ENCODE peak calls at places on chromosomes 2 and 18, in four cellular contexts. B is neural progenitor cell, P is HCT116, Y is OCI-LY7. S is an unnamed sample.

GRCh38 chr2:173149491-173149890 is 73.8 kb downstream of the MAP3K20 start:
- DNase-seq in B (no peak), P (no peak), Y (no peak), S (no peak)

GRCh38 chr2:203551653-203552250 is 16.7 kb upstream of the RAPH1 start:
- DNase-seq in B (no peak), P (no peak), Y (no peak), S (peak; percentile 29)

GRCh38 chr2:84888401-84889276 is 7.8 kb upstream of the TRABD2A start:
- DNase-seq in B (no peak), P (no peak), Y (peak; percentile 83), S (no peak)

GRCh38 chr2:225994748-225995405 is 595.4 kb downstream of the NYAP2 start:
- DNase-seq in B (no peak), P (no peak), Y (no peak), S (peak; percentile 15)

GRCh38 chr2:130332271-130333073 is 10.2 kb upstream of the IMP4 start:
- DNase-seq in B (peak; percentile 89), P (peak; percentile 53), Y (peak; percentile 78), S (peak; percentile 84)

GRCh38 chr2:27737676-27738348 is 33.7 kb upstream of the MRPL33 start:
- DNase-seq in B (no peak), P (no peak), Y (no peak), S (no peak)

GRCh38 chr2:157830696-157831570 is 45.2 kb downstream of the ACVR1 start:
- DNase-seq in B (no peak), P (peak; percentile 67), Y (no peak), S (peak; percentile 87)

GRCh38 chr2:107062173-107062572 is 176.2 kb upstream of the ST6GAL2 start:
- DNase-seq in B (peak; percentile 38), P (no peak), Y (no peak), S (peak; percentile 7)

GRCh38 chr2:5723791-5724735 is 31.9 kb downstream of the SOX11 start:
- DNase-seq in B (no peak), P (no peak), Y (no peak), S (no peak)

GRCh38 chr2:181203916-181204315 is 223.5 kb downstream of the UBE2E3 start:
- DNase-seq in B (no peak), P (no peak), Y (no peak), S (peak; percentile 41)

GRCh38 chr2:9002637-9003365 is 683 bp downstream of the MBOAT2 start:
- DNase-seq in B (peak; percentile 56), P (no peak), Y (no peak), S (peak; percentile 31)

GRCh38 chr2:28539095-28539494 is 43.2 kb downstream of the PLB1 start:
- DNase-seq in B (no peak), P (no peak), Y (peak; percentile 40), S (no peak)

GRCh38 chr2:137968477-137969417 is 4.5 kb downstream of the HNMT start:
- DNase-seq in B (no peak), P (no peak), Y (no peak), S (no peak)

GRCh38 chr2:1731512-1731962 is 12.8 kb downstream of the PXDN start:
- DNase-seq in B (peak; percentile 38), P (no peak), Y (no peak), S (peak; percentile 78)

GRCh38 chr2:170324640-170325046 is 146.7 kb downstream of the MYO3B start:
- DNase-seq in B (peak; percentile 89), P (peak; percentile 42), Y (peak; percentile 73), S (peak; percentile 66)

GRCh38 chr2:113755690-113756063 is 765 bp downstream of the SLC35F5 start:
- DNase-seq in B (peak; percentile 11), P (no peak), Y (peak; percentile 28), S (peak; percentile 15)

GRCh38 chr2:183543731-183544130 is 419.5 kb downstream of the NUP35 start:
- DNase-seq in B (peak; percentile 60), P (no peak), Y (peak; percentile 14), S (peak; percentile 41)

GRCh38 chr2:159617651-159618050 is 1.3 kb upstream of the BAZ2B start:
- DNase-seq in B (peak; percentile 68), P (no peak), Y (no peak), S (peak; percentile 17)

GRCh38 chr2:10457846-10458563 is 9.9 kb upstream of the ODC1 start:
- DNase-seq in B (no peak), P (no peak), Y (no peak), S (peak; percentile 83)

GRCh38 chr2:203705184-203705583 is 1.3 kb upstream of the CD28 start:
- DNase-seq in B (no peak), P (no peak), Y (peak; percentile 40), S (no peak)

GRCh38 chr2:7508220-7508943 is 591.2 kb downstream of the RNF144A start:
- DNase-seq in B (no peak), P (no peak), Y (no peak), S (peak; percentile 39)

GRCh38 chr18:30359521-30359920 is 683.0 kb downstream of the DSC3 start:
- DNase-seq in B (no peak), P (no peak), Y (no peak), S (peak; percentile 32)

GRCh38 chr2:8458461-8459459 is 223.1 kb upstream of the ID2 start:
- DNase-seq in B (no peak), P (no peak), Y (no peak), S (peak; percentile 25)

GRCh38 chr2:201276511-201276910 is 16.2 kb downstream of the CASP8 start:
- DNase-seq in B (no peak), P (no peak), Y (no peak), S (no peak)

DNA sequence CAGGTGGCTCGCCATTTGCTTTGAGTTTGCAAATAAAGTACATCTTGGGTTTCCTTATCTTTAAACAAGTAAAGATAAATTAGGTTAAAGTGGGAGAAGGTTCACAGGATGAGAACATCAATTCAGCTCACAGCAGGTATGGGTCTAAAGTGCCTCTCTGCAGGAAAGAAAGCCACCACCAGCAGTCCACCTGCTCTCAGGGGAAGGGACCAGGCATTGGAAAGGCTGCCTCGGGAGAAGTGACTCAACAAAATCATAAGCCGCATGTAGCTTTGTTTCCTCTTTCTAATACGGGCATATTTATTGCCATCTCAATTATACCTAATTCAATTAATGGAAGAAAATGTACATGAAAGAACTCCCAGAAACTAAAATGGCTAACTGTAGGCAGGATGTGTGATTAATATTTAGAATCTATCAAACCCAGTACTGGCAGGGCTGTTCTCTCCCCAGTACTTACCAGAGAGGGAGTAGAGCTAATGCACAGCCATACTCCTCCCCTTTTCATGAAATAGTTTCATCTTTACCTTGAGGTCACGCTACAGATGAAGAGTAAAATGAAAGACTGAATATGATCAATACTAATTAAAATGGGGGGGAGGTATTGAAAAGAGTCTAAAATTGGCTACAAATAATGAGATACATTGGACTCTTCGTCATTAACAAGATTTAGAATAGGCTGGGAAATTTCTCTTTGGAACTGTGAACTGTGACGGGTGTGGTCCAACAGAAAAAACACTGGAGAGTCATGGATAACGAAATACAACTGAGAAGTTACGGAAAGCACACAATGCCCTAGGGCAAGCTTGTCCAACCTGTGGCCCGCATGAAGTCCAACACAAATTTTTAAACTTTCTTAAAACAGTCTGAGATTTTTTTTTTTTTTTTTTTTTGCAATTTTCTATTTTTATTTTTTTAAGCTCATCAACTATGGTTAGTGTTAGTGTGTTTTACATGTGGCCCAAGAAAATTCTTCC is 28.1 kb downstream of the CDC42EP3 start:
- DNase-seq in B (no peak), P (no peak), Y (no peak), S (no peak)
- H2AFZ ChIP-seq in B (no peak overlapping the region), P (no peak overlapping the region), Y (no peak overlapping the region), S (no peak overlapping the region)

GRCh38 chr2:3111267-3111666 is 266.4 kb downstream of the EIPR1 start:
- DNase-seq in B (no peak), P (no peak), Y (no peak), S (no peak)
- TF ChIP-seq EZH2phosphoT487 in B (no peak), P (no peak), Y (no peak), S (no peak)

DNA sequence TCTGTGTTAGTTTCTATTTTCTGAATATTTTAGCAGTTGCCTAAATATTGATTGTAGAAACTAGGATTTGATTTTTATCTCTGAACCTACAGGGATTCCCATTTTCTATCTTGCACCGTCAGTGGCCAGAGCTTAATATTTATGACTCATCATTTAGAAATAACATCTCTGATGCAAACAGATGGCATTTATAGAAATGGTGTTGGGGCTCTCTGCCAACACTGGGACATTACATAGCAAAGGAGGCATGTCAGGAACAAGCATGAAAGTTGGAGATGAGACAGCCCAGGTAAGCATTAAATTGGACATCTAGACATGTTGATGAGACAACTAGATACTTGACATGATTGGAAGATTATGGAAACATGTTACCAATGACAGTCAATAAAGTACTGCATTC is 165.3 kb upstream of the SYT4 start:
- DNase-seq in B (no peak), P (no peak), Y (no peak), S (no peak)
- H2AFZ ChIP-seq in B (no peak overlapping the region), P (no peak overlapping the region), Y (no peak overlapping the region), S (no peak overlapping the region)

GRCh38 chr2:105521176-105521575 is 122.3 kb upstream of the FHL2 start:
- DNase-seq in B (peak; percentile 25), P (no peak), Y (no peak), S (peak; percentile 67)
- TF ChIP-seq EZH2phosphoT487 in B (no peak), P (no peak), Y (no peak), S (no peak)

DNA sequence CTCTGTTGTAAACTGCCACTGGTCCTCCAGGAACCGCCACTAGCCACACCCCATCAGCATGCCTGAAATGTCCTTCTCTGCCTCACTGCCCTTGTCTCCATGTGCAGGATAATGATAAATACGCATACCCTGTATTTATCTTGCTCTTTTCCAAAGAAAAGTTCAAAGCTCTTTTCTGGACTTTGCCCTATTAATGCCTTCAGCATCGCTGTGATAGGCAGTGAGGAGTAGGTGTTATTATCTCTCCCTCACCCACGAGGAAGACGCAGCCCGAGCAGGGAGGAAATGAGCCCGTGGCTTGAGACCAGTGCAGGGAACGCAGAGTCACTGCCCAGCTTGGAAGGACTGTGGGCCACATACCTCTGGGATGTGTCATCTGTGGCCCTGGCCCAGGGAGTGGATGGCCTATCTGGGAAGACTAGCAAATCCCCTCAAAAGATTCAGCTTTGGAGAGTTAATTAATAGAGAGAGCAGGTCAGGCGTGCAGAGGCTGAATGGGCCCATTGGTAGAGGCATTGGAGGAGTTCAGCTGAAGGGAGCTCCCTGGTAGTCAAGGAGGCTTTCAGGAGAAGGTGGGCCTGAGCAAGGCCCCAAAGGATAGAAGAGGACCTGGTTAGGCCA is 39.5 kb upstream of the MCFD2 start:
- DNase-seq in B (peak; percentile 61), P (no peak), Y (no peak), S (peak; percentile 92)
- H2AFZ ChIP-seq in B (no peak overlapping the region), P (no peak overlapping the region), Y (no peak overlapping the region), S (peak overlapping the region; percentile 77)

GRCh38 chr2:161956751-161957150 is 117.3 kb downstream of the DPP4 start:
- DNase-seq in B (no peak), P (no peak), Y (no peak), S (no peak)

GRCh38 chr2:161952722-161953322 is 121.2 kb downstream of the DPP4 start:
- DNase-seq in B (no peak), P (no peak), Y (no peak), S (no peak)

GRCh38 chr2:161954103-161954502 is 119.9 kb downstream of the DPP4 start:
- DNase-seq in B (no peak), P (no peak), Y (no peak), S (no peak)
- TF ChIP-seq EZH2phosphoT487 in B (no peak), P (no peak), Y (no peak), S (no peak)

DNA sequence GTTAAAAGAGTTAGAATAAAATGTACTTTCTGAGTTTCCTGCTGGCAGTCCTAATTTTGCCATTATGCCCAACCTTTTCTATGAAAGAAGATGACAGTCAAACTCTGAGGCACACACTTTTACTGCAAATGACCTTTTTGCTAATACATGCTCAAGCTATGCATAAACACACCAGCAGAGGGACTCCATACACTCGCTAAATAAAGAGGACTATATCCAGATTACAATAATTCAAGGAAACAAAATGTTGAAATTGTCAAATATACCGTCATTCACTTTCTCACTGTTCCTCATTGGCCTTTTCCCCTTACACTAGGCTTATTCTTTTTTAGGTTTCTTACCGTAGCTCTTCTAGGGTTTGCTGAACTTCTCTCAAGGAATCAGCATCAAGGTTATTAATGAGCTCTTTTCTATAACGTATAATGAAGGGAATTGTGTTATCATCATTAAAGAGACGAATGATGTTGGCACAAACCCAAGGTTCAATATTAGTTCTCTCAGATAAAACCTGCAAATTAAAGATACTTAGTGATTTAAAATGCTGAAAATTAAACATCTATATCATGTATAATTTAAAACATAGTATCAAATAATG is 25.7 kb downstream of the SRBD1 start:
- DNase-seq in B (peak; percentile 12), P (peak; percentile 26), Y (peak; percentile 56), S (peak; percentile 72)
- H2AFZ ChIP-seq in B (no peak overlapping the region), P (no peak overlapping the region), Y (no peak overlapping the region), S (no peak overlapping the region)

S was measured in PC-3.